ENCODE peak calls at places on chromosomes 6 and 20, in five cellular contexts. G is A549, T is GM23338, K is heart left ventricle, Z is body of pancreas. D is an unnamed sample.

GRCh38 chr6:705047-705446 is 12.1 kb upstream of the EXOC2 start:
- DNase-seq in G (no peak), T (no peak), Z (no peak), K (no peak), D (no peak)

GRCh38 chr6:41459738-41460137 is 86.4 kb upstream of the FOXP4 start:
- DNase-seq in T (no peak), G (no peak), Z (no peak), K (no peak), D (no peak)

GRCh38 chr6:143399176-143399575 is 51.3 kb downstream of the ADAT2 start:
- DNase-seq in K (no peak), G (no peak), T (peak), Z (no peak), D (no peak)

GRCh38 chr6:109174911-109175310 is 79.6 kb downstream of the CEP57L1 start:
- DNase-seq in T (no peak), K (no peak), G (no peak), Z (no peak), D (no peak)

GRCh38 chr20:12916699-12917098 is 92.1 kb upstream of the SPTLC3 start:
- DNase-seq in T (no peak), G (no peak), Z (no peak), K (no peak), D (no peak)

GRCh38 chr20:37385659-37386504 is 39.9 kb downstream of the SRC start:
- DNase-seq in G (no peak), K (no peak), Z (no peak), T (no peak), D (no peak)

GRCh38 chr6:37005827-37006514 is 516 bp downstream of the FGD2 start:
- DNase-seq in T (no peak), Z (no peak), G (no peak), K (no peak), D (no peak)

GRCh38 chr6:93419304-93420162 is at the start of gene EPHA7:
- DNase-seq in Z (peak), G (peak), T (peak), K (peak), D (peak)

GRCh38 chr6:125512621-125513020 is 210.9 kb upstream of the HDDC2 start:
- DNase-seq in K (no peak), T (peak), Z (no peak), G (peak), D (no peak)

GRCh38 chr6:88823998-88824397 is 139.4 kb downstream of the RNGTT start:
- DNase-seq in T (no peak), G (peak), Z (no peak), K (no peak), D (no peak)

GRCh38 chr6:25026723-25027122 is 91.0 kb upstream of the RIPOR2 start:
- DNase-seq in T (no peak), Z (no peak), G (no peak), K (no peak), D (no peak)

GRCh38 chr20:35129647-35130069 is 17.5 kb downstream of the EDEM2 start:
- DNase-seq in K (no peak), Z (no peak), G (peak), T (no peak), D (no peak)

GRCh38 chr6:115577270-115577669 is 483.4 kb downstream of the FRK start:
- DNase-seq in T (no peak), G (no peak), K (no peak), Z (no peak), D (no peak)

GRCh38 chr6:2222275-2222842 is 23.0 kb downstream of the GMDS start:
- DNase-seq in G (no peak), T (peak), K (no peak), Z (no peak), D (no peak)

GRCh38 chr6:141309295-141309694 is 823.4 kb upstream of the GJE1 start:
- DNase-seq in T (peak), Z (no peak), K (no peak), G (no peak), D (no peak)

DNA sequence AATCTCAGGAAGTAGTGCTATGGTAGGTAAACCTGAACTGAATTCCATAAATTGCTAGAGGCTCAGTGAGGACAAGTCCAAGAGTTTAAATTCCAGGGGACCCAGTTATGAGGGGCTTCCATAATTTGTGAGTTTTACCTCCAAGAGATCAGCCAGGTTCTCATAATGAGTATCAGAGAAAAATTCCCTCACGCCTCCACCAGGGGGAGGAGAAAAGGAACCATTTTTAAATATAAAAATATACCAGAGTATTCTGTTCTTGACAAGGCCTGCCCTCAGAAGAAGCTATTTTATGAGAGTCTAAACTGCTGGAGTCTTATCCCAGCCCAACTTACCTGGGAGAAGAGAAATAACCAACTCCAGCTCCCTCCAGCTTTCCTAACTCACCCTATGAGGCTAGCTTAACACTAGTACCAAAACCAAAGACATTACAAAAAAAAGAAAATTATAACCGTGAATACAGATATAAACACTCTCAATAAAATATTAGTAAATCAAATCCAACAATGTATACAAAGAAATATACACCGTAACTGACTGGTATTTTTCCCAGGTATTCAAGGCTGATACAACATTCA is 158.7 kb downstream of the TFAP2A start:
- DNase-seq in G (no peak), Z (no peak), K (no peak), T (peak), D (no peak)
- TF ChIP-seq CTCF in G (no peak), Z (no peak), K (no peak), T (peak), D (peak)

GRCh38 chr20:63295846-63296245 is 2.9 kb downstream of the COL20A1 start:
- DNase-seq in K (peak), Z (no peak), T (peak), G (no peak), D (no peak)

GRCh38 chr20:63294536-63294900 is 1.5 kb downstream of the COL20A1 start:
- DNase-seq in T (no peak), K (peak), G (no peak), Z (no peak), D (no peak)

GRCh38 chr20:63295018-63295417 is 2.0 kb downstream of the COL20A1 start:
- DNase-seq in G (no peak), T (no peak), K (peak), Z (no peak), D (no peak)

GRCh38 chr20:63296411-63297299 is 3.7 kb downstream of the COL20A1 start:
- DNase-seq in T (no peak), K (peak), Z (no peak), G (no peak), D (no peak)

DNA sequence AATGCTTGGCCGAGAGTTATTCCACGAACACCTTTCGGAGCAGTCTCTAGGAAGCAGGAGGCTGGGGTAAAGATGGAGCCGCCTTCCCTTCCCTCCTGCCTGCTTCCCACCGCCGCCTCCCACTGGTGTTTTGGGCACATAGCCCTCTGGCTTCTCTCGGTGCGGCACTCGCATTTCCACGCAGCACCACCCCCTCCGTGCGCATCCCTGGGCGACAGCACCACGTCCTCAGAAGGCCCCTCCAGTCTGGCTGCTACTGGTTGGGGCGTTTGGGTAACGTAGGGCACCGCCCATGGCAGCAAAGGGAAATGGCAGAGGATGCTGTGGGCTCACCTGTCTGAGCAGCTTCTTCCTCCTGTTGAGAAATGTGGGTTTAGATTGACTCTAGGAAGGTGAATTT is 2.4 kb downstream of the COL20A1 start:
- DNase-seq in K (peak), T (no peak), Z (no peak), G (no peak), D (no peak)
- TF ChIP-seq CTCF in K (no peak), T (peak), Z (no peak), G (peak), D (no peak)

GRCh38 chr6:152948150-152948768 is 34.6 kb downstream of the FBXO5 start:
- DNase-seq in T (peak), K (no peak), Z (no peak), G (peak), D (peak)
- TF ChIP-seq CTCF in T (peak), K (peak), Z (peak), G (peak), D (peak)

GRCh38 chr20:1900321-1900791 is 5.1 kb downstream of the SIRPA start:
- DNase-seq in T (peak), K (peak), Z (peak), G (peak), D (peak)
- TF ChIP-seq CTCF in T (peak), K (peak), Z (peak), G (peak), D (no peak)

DNA sequence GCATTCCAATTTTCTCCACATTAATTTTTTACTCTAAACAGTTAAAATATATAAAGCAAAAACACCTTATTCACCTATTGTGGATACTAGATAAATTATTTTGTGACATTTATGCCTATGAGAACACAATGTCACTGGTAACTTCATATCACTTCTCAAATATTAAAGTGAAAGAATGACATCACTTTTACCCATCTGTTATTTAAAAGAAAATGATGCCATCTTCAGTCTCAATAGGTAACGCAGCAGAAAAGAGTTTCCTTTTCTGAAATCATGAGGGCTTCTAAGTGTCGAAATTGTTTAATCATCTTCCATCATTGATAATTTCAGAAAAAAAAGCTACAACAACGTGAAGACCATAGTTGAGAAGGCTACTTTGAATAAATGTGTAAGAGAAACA is 2.9 kb downstream of the HAO1 start:
- DNase-seq in G (no peak), T (no peak), K (no peak), Z (no peak), D (no peak)
- TF ChIP-seq CTCF in G (no peak), T (no peak), K (no peak), Z (no peak), D (no peak)

GRCh38 chr20:33578510-33578909 is 83.6 kb upstream of the C20orf144 start:
- DNase-seq in G (no peak), Z (no peak), K (no peak), T (no peak), D (no peak)

GRCh38 chr20:33570743-33571142 is 80.8 kb downstream of the CBFA2T2 start:
- DNase-seq in T (no peak), K (no peak), G (no peak), Z (no peak), D (no peak)

GRCh38 chr20:33575302-33575701 is 85.4 kb downstream of the CBFA2T2 start:
- DNase-seq in G (no peak), Z (no peak), K (no peak), T (no peak), D (no peak)

DNA sequence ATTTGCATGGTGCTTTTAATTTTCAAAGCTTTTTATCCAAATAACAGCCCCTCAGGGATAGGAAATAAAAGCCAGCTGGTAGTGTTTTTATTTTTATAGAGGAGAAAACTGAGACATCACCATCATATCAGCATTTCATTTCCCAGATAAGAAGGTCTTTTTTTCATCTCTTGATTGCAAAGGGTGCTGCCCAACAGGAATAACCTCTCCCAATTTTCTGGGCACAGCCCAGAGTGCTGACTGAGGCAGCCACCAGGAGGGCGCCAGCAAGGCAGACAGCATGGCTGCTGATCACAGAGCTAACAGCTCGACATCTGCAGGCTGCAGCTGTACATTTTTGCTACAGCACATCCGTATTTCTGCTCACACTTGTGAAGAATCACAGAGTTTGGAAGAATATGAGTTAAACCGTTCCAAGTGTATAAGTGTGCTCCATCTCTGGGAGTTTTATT is 85.7 kb upstream of the C20orf144 start:
- DNase-seq in G (peak), T (peak), K (no peak), Z (no peak), D (no peak)
- TF ChIP-seq CTCF in G (no peak), T (peak), K (no peak), Z (no peak), D (no peak)

GRCh38 chr6:34574647-34575293 is 18.6 kb upstream of the SPDEF start:
- DNase-seq in G (no peak), Z (no peak), K (peak), T (no peak), D (no peak)

GRCh38 chr6:34572585-34572984 is 16.5 kb upstream of the SPDEF start:
- DNase-seq in T (no peak), G (no peak), K (peak), Z (no peak), D (no peak)

GRCh38 chr6:34573567-34574183 is 17.5 kb upstream of the SPDEF start:
- DNase-seq in T (no peak), K (peak), Z (no peak), G (no peak), D (no peak)

GRCh38 chr6:34576286-34576955 is 20.3 kb upstream of the SPDEF start:
- DNase-seq in G (no peak), Z (no peak), K (no peak), T (no peak), D (no peak)

DNA sequence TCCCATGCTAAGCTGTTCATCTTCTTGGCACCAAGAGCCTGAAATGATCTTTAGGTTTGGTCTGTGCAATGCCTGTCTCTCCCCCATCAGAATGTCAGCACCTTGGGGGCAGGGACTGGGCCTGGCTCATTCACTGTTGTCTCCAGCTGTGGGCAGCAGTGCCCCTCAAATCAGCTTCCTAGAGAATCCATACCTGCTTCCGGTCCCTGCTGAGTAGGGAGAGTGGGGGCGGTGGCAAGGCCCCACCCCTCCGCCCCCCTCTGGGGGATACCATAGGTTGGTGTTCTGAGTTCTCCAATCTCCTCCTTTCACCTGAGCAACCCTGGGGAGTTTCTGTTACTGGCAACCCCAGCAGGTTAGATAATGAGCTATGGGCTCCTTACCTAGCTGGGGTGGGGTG is 19.2 kb upstream of the SPDEF start:
- DNase-seq in K (no peak), T (peak), G (no peak), Z (no peak), D (no peak)
- TF ChIP-seq CTCF in K (no peak), T (peak), G (no peak), Z (no peak), D (no peak)

D was measured in endothelial cell.